ENCODE peak calls at places on chromosomes 12 and 14, in five cellular contexts. X is activated naive CD4-positive, alpha-beta T cell; E is Right ventricle myocardium superior; R is lower lobe of right lung; S is fibroblast of the aortic adventitia. J is an unnamed sample.

GRCh38 chr14:89489796-89490506 is 72.9 kb upstream of the FOXN3 start:
- DNase-seq in E (no peak), X (no peak), S (peak), R (no peak), J (peak)

GRCh38 chr12:112971248-112971647 is 7.1 kb upstream of the OAS2 start:
- DNase-seq in R (no peak), S (no peak), X (no peak), E (peak), J (no peak)

GRCh38 chr12:131046813-131047788 is 93.4 kb downstream of the ADGRD1 start:
- DNase-seq in R (peak), X (no peak), E (peak), S (no peak), J (no peak)

GRCh38 chr14:61537567-61538463 is 157.5 kb upstream of the HIF1A start:
- DNase-seq in X (no peak), R (no peak), S (peak), E (no peak), J (no peak)

GRCh38 chr12:19220861-19221466 is 91.4 kb downstream of the PLEKHA5 start:
- DNase-seq in S (peak), R (no peak), X (no peak), E (no peak), J (no peak)

GRCh38 chr12:13002301-13003097 is 2.4 kb upstream of the HEBP1 start:
- DNase-seq in R (no peak), X (no peak), E (no peak), S (no peak), J (no peak)

GRCh38 chr14:72965249-72965648 is 39.0 kb downstream of the DCAF4 start:
- DNase-seq in R (no peak), S (peak), X (no peak), E (no peak), J (no peak)

GRCh38 chr12:14995583-14996425 is 23.0 kb downstream of the PDE6H start:
- DNase-seq in R (no peak), X (no peak), S (peak), E (no peak), J (peak)

GRCh38 chr12:78403136-78403535 is 461.4 kb upstream of the SYT1 start:
- DNase-seq in S (peak), X (no peak), R (no peak), E (no peak), J (no peak)

GRCh38 chr12:93883436-93884154 is 206.4 kb downstream of the CRADD start:
- DNase-seq in X (no peak), R (no peak), E (no peak), S (peak), J (no peak)

GRCh38 chr12:4277856-4278581 is 4.5 kb downstream of the CCND2 start:
- DNase-seq in E (no peak), R (no peak), X (no peak), S (no peak), J (no peak)

GRCh38 chr14:61696753-61697318 is 1.5 kb downstream of the HIF1A start:
- DNase-seq in S (peak), X (no peak), R (no peak), E (no peak), J (no peak)

GRCh38 chr14:102323102-102323501 is 3.6 kb downstream of the ZNF839 start:
- DNase-seq in X (no peak), R (peak), E (peak), S (peak), J (peak)

GRCh38 chr12:100484178-100484886 is 10.7 kb downstream of the NR1H4 start:
- DNase-seq in E (no peak), S (no peak), R (no peak), X (no peak), J (no peak)

GRCh38 chr14:105913221-105913620 is 386.8 kb downstream of the TMEM121 start:
- DNase-seq in X (no peak), R (peak), E (peak), S (no peak), J (no peak)

GRCh38 chr12:80068173-80068572 is 31.2 kb upstream of the OTOGL start:
- DNase-seq in E (no peak), S (no peak), R (no peak), X (no peak), J (no peak)

GRCh38 chr14:52338282-52338681 is 24.2 kb downstream of the PTGER2 start:
- DNase-seq in X (no peak), R (no peak), S (peak), E (no peak), J (no peak)

GRCh38 chr12:34296143-34297041 is 274.1 kb downstream of the ALG10 start:
- DNase-seq in S (no peak), X (no peak), E (peak), R (peak), J (no peak)

GRCh38 chr14:103961928-103962578 is 19.7 kb upstream of the RD3L start:
- DNase-seq in S (no peak), E (no peak), X (no peak), R (no peak), J (no peak)

J was measured in Ammon's horn.